ENCODE peak calls at places on chromosome 21, in five cellular contexts. P is right atrium auricular region, A is heart right ventricle, W is foreskin keratinocyte, R is occipital lobe. F is an unnamed sample.

GRCh38 chr21:20086508-20086907 is 911.7 kb upstream of the NCAM2 start:
- DNase-seq in R (no peak), A (no peak), W (no peak), P (no peak), F (no peak)

GRCh38 chr21:46617267-46618051 is 12.6 kb upstream of the S100B start:
- DNase-seq in P (no peak), W (no peak), A (no peak), R (no peak), F (no peak)

GRCh38 chr21:36080386-36080785 is 10.6 kb downstream of the CBR1 start:
- DNase-seq in W (peak; percentile 87), R (no peak), P (no peak), A (no peak), F (peak; percentile 36)

GRCh38 chr21:36699026-36699545 is at the start of gene SIM2:
- DNase-seq in W (no peak), R (no peak), A (no peak), P (no peak), F (no peak)

GRCh38 chr21:46171585-46171984 is 12.7 kb downstream of the SPATC1L start:
- DNase-seq in P (peak; percentile 57), R (no peak), W (no peak), A (no peak), F (no peak)

GRCh38 chr21:34582506-34583150 is 32.3 kb downstream of the RCAN1 start:
- DNase-seq in R (no peak), P (no peak), A (peak; percentile 34), W (peak; percentile 89), F (no peak)

GRCh38 chr21:32806810-32807386 is 35.3 kb upstream of the PAXBP1 start:
- DNase-seq in R (no peak), A (no peak), P (no peak), W (no peak), F (no peak)

GRCh38 chr21:24147674-24148073 is 1459.6 kb downstream of the MRPL39 start:
- DNase-seq in A (no peak), R (no peak), P (no peak), W (no peak), F (no peak)

GRCh38 chr21:35563885-35564451 is 496.4 kb downstream of the SETD4 start:
- DNase-seq in W (no peak), A (peak; percentile 83), R (no peak), P (peak; percentile 63), F (peak; percentile 27)

GRCh38 chr21:35850542-35851103 is 209.7 kb downstream of the SETD4 start:
- DNase-seq in W (no peak), A (no peak), R (no peak), P (no peak), F (no peak)

GRCh38 chr21:33259428-33259827 is 6.7 kb upstream of the IL10RB start:
- DNase-seq in W (peak; percentile 68), P (no peak), R (no peak), A (no peak), F (no peak)

GRCh38 chr21:46604975-46605758 is at the start of gene S100B:
- DNase-seq in R (peak; percentile 83), P (no peak), A (no peak), W (no peak), F (peak; percentile 87)

GRCh38 chr21:33644383-33645074 is 2.2 kb downstream of the ITSN1 start:
- DNase-seq in P (no peak), W (peak; percentile 13), R (no peak), A (no peak), F (no peak)

GRCh38 chr21:28299946-28300345 is 692.7 kb downstream of the LTN1 start:
- DNase-seq in A (no peak), R (no peak), P (no peak), W (no peak), F (no peak)

GRCh38 chr21:38843806-38844479 is 38.2 kb downstream of the ETS2 start:
- DNase-seq in A (no peak), R (no peak), W (peak; percentile 82), P (no peak), F (no peak)

GRCh38 chr21:34094949-34095348 is 21.6 kb downstream of the MRPS6 start:
- DNase-seq in R (no peak), A (no peak), W (no peak), P (no peak), F (no peak)

GRCh38 chr21:37484535-37485474 is 118.2 kb downstream of the DYRK1A start:
- DNase-seq in R (no peak), A (no peak), P (no peak), W (peak; percentile 66), F (no peak)

GRCh38 chr21:46006547-46007497 is 25.3 kb downstream of the COL6A1 start:
- DNase-seq in W (no peak), A (no peak), P (no peak), R (no peak), F (no peak)

GRCh38 chr21:44089001-44089911 is 17.9 kb upstream of the PWP2 start:
- DNase-seq in P (no peak), A (no peak), R (no peak), W (no peak), F (no peak)

GRCh38 chr21:20527691-20528090 is 470.5 kb upstream of the NCAM2 start:
- DNase-seq in W (no peak), P (no peak), R (no peak), A (no peak), F (no peak)

GRCh38 chr21:20661745-20662470 is 336.3 kb upstream of the NCAM2 start:
- DNase-seq in R (no peak), W (no peak), P (no peak), A (no peak), F (no peak)